ENCODE peak calls at places on chromosome 12, in six cellular contexts. N, B, I, E, X and A are unnamed samples.

GRCh38 chr12:15212877-15213276 is 8.3 kb downstream of the RERG start:
- DNase-seq in E (no peak), N (no peak), I (no peak), B (no peak), X (no peak), A (no peak)

GRCh38 chr12:7090222-7090998 is 1.8 kb downstream of the C1R start:
- DNase-seq in E (no peak), X (no peak), N (no peak), B (no peak), I (no peak), A (no peak)

GRCh38 chr12:57767876-57768275 is 998 bp upstream of the CYP27B1 start:
- DNase-seq in N (no peak), X (no peak), E (no peak), I (no peak), B (no peak), A (no peak)

GRCh38 chr12:34348836-34349672 is 326.8 kb downstream of the ALG10 start:
- DNase-seq in B (no peak), E (no peak), I (no peak), X (no peak), N (peak), A (no peak)

GRCh38 chr12:59742831-59743230 is 147.0 kb downstream of the SLC16A7 start:
- DNase-seq in E (no peak), B (no peak), N (no peak), I (no peak), X (no peak), A (no peak)

GRCh38 chr12:116385486-116386217 is 108.2 kb upstream of the MED13L start:
- DNase-seq in B (no peak), X (no peak), I (peak), N (no peak), E (no peak), A (no peak)

GRCh38 chr12:2551097-2551496 is 243.7 kb upstream of the FKBP4 start:
- DNase-seq in I (no peak), B (no peak), N (no peak), X (no peak), E (no peak), A (no peak)

GRCh38 chr12:108816652-108817335 is 40.6 kb downstream of the SSH1 start:
- DNase-seq in B (peak), E (no peak), X (no peak), N (no peak), I (no peak), A (peak)

DNA sequence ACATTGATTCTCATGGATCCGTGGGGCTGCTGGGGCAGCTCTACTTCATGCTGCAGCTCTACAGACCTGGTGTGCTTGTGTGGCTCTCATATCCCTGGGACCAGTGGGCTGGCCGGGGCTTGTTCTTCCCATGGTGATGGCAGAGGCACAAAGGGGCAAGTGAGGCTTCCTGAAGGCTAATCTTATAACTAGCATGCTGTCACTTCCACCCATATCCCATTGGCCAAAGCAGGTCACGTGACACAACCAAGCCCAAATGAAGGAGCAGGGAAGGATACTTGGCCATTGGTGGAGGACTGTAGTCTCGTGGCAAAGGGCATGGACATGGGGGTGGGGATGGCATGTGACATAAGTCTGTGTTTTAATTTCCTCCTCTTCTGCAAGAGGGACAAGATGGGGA is 9.9 kb downstream of the PLBD2 start:
- DNase-seq in I (no peak), E (no peak), N (no peak), B (no peak), X (no peak), A (no peak)
- H3K4me3 ChIP-seq in I (no peak), E (no peak), N (no peak), B (no peak), X (no peak), A (no peak)

GRCh38 chr12:51216652-51217051 is 1.2 kb downstream of the POU6F1 start:
- DNase-seq in X (no peak), B (no peak), I (no peak), N (no peak), E (no peak), A (no peak)

GRCh38 chr12:51217133-51217967 is 512 bp downstream of the POU6F1 start:
- DNase-seq in E (peak), B (peak), N (no peak), X (peak), I (peak), A (peak)

GRCh38 chr12:51218607-51219161 is 822 bp upstream of the POU6F1 start:
- DNase-seq in E (peak), X (no peak), I (peak), B (no peak), N (no peak), A (peak)

GRCh38 chr12:51217968-51218606 is at the start of gene POU6F1:
- DNase-seq in B (peak), X (peak), N (peak), E (peak), I (peak), A (peak)

DNA sequence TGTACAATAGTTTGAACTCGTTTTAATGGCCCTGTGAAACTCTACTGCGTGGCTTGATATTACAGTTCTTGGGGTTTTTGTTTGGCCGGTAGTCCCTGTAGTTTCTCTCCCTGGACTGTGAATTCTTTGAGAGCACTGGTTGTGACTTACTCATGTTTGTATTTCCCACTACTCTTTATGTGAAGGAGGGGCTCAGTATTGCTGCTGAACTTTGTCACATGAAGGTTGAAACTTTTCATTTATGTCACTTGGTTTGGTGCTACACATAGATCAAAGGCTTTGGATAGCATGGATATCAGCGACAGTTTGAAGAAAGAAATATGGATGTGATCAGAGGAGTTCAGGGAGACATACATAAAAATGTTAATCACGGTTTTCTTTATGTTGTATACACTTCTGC is 1.5 kb upstream of the POU6F1 start:
- DNase-seq in X (no peak), B (no peak), N (no peak), E (no peak), I (no peak), A (no peak)
- H3K4me3 ChIP-seq in X (no peak), B (peak), N (no peak), E (no peak), I (no peak), A (peak)

GRCh38 chr12:53234236-53234635 is 2.2 kb upstream of the RARG start:
- DNase-seq in E (no peak), N (no peak), B (no peak), I (peak), X (no peak), A (no peak)

GRCh38 chr12:53231859-53232640 is at the start of gene RARG:
- DNase-seq in E (no peak), N (peak), I (peak), B (peak), X (no peak), A (peak)

GRCh38 chr12:53233671-53234091 is 1.7 kb upstream of the RARG start:
- DNase-seq in I (no peak), X (no peak), E (no peak), B (no peak), N (no peak), A (no peak)

GRCh38 chr12:53230971-53231858 is 794 bp downstream of the RARG start:
- DNase-seq in B (no peak), E (no peak), N (no peak), X (no peak), I (no peak), A (no peak)

GRCh38 chr12:53232641-53233538 is 881 bp upstream of the RARG start:
- DNase-seq in I (peak), X (no peak), E (no peak), N (peak), B (peak), A (no peak)
- H3K4me3 ChIP-seq in I (peak), X (peak), E (no peak), N (peak), B (peak), A (peak)

GRCh38 chr12:9721394-9722092 is 11.4 kb downstream of the CLECL1 start:
- DNase-seq in N (peak), E (peak), X (no peak), B (no peak), I (peak), A (no peak)
- H3K4me3 ChIP-seq in N (peak), E (no peak), X (no peak), B (no peak), I (no peak), A (no peak)

GRCh38 chr12:50927766-50928224 is 24.5 kb upstream of the HIGD1C start:
- DNase-seq in N (no peak), B (no peak), I (no peak), E (no peak), X (no peak), A (no peak)
- H3K4me3 ChIP-seq in N (no peak), B (peak), I (peak), E (peak), X (peak), A (peak)

DNA sequence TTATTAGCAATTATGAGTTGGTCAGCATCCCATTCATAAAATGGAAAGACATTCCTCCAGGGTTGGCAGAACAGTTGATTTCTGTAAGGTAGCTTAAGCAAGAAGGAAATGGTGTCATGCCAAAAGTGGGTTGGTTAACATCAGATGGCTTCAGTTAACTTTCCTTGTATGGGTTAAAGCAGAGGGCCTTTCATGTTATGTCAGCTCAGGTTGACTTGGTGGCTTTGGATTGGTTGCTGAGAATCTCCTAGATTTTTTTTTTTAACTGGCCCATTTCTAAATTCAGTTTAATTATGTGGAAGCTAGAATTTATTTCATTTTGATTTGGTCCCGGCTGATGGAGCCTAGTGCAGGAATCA is 87.8 kb downstream of the BBS10 start:
- DNase-seq in I (no peak), X (no peak), N (no peak), E (no peak), B (no peak), A (no peak)
- H3K4me3 ChIP-seq in I (no peak), X (no peak), N (no peak), E (no peak), B (no peak), A (no peak)

DNA sequence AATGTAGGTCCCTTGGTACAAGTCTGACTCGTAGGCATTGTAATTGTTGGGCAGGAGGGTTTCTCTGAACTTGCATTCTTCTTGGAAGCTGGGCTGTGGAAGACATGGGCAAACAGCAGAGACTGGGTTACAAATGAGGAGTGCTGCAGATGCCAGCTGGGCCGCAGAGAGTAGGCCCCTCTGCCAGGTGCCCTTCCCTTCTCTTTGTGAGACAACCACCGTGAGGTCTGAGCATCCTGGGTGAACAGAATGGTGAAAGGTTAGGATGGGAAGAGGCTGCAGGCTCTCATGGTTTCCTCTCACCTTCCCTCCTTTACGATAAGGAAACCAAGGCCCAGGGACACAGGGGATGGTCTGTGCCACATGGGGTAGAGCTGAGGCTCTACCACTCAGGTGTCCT is 11.3 kb downstream of the FGF6 start:
- DNase-seq in N (no peak), B (no peak), X (no peak), I (no peak), E (no peak), A (no peak)
- H3K4me3 ChIP-seq in N (no peak), B (no peak), X (no peak), I (no peak), E (no peak), A (no peak)

GRCh38 chr12:130947028-130947427 is 6.7 kb upstream of the ADGRD1 start:
- DNase-seq in E (no peak), B (no peak), N (no peak), I (no peak), X (no peak), A (no peak)

GRCh38 chr12:130948136-130948535 is 5.6 kb upstream of the ADGRD1 start:
- DNase-seq in X (no peak), B (no peak), I (no peak), E (no peak), N (no peak), A (peak)

GRCh38 chr12:130949806-130950205 is 3.9 kb upstream of the ADGRD1 start:
- DNase-seq in X (no peak), B (no peak), E (no peak), N (no peak), I (no peak), A (no peak)

GRCh38 chr12:130945793-130946492 is 7.8 kb upstream of the ADGRD1 start:
- DNase-seq in B (no peak), I (no peak), E (no peak), N (no peak), X (no peak), A (no peak)

DNA sequence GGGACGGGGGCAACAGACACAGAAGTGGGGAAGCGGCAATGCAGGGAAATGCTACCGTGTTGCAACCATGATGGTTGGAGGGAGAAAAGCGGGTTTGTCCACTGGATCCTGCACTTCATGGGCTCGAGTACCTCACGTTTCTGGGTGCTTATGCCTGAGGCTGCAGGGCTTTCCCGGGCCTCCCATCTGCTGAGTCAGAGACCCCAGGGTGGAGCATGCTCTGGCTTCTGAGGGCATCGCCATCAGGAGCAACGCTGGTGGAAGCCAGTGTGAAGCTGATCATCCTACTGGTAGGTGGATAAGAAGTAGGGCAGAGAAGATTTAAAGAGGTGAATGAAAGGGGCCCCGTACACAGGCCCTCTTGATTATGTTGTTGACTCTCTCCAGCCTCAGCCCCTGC is 5.0 kb upstream of the ADGRD1 start:
- DNase-seq in B (no peak), I (no peak), X (no peak), E (no peak), N (no peak), A (no peak)
- H3K4me3 ChIP-seq in B (no peak), I (no peak), X (no peak), E (no peak), N (no peak), A (no peak)

DNA sequence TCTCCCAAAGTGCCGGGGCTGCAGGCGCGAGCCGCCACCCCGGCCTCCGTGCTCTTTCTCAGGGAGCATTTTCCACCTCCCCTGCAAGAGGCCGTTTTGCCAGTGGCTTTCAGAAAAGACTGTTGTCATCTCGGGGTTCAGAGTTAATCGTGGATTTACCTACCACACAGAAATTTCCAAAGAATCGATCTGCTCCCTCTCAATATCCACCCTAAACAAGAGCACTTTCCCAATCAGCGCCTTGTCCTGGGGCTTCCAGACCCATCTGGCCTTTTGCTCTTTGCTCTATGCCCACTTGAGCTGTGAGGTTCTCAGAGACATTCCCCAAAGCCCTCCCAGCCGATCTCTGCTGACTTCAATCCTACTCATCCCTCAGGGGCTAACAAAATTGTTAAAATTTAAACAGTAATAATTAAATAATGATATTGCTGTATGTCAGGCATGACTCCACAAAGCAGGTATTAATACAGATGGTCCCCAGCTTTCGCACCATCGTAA is 86.6 kb downstream of the NINJ2 start:
- DNase-seq in E (no peak), N (no peak), I (no peak), B (no peak), X (peak), A (no peak)
- H3K4me3 ChIP-seq in E (no peak), N (no peak), I (no peak), B (peak), X (no peak), A (peak)